ENCODE peak calls at places on chromosomes 4 and X, in ten cellular contexts. One of them, this sample, is unnamed.

GRCh38 chr4:100170986-100171385 is 19.3 kb downstream of the DDIT4L start:
- DNase-seq in AML-193: no peak
- DNase-seq in colonic mucosa: no peak
- DNase-seq in GF-D8: no peak
- DNase-seq in fibroblast of lung: no peak
- DNase-seq in NCI-H2171 treated with DMSO at 0.1 percent for 48 hours: no peak
- DNase-seq in OCI-LY7: no peak
- DNase-seq in activated T-helper 1 cell treated with anti-CD3 and anti-CD28 coated beads, Interleukin-12 subunit alpha, Interleukin-12 subunit beta, Interleukin-2, Interleukin-4 antibody, amounts not matched to agents 30 ng/mL and 10 ng/mL and 1 ng/mL, durations not matched to agents 14 hours and 24 hours and 36 hours: no peak
- DNase-seq in RWPE1: no peak
- DNase-seq in brain pericyte: no peak
- DNase-seq in this sample: no peak

GRCh38 chrX:49829016-49829415 is at the start of gene PAGE4:
- DNase-seq in AML-193: no peak
- DNase-seq in RWPE1: no peak
- DNase-seq in GF-D8: no peak
- DNase-seq in colonic mucosa: no peak
- DNase-seq in activated T-helper 1 cell treated with anti-CD3 and anti-CD28 coated beads, Interleukin-12 subunit alpha, Interleukin-12 subunit beta, Interleukin-2, Interleukin-4 antibody, amounts not matched to agents 30 ng/mL and 10 ng/mL and 1 ng/mL, durations not matched to agents 14 hours and 24 hours and 36 hours: no peak
- DNase-seq in OCI-LY7: peak
- DNase-seq in NCI-H2171 treated with DMSO at 0.1 percent for 48 hours: no peak
- DNase-seq in brain pericyte: no peak
- DNase-seq in fibroblast of lung: no peak
- DNase-seq in this sample: no peak

GRCh38 chr4:123748806-123749205 is 352.2 kb downstream of the SPRY1 start:
- DNase-seq in fibroblast of lung: no peak
- DNase-seq in colonic mucosa: no peak
- DNase-seq in OCI-LY7: no peak
- DNase-seq in NCI-H2171 treated with DMSO at 0.1 percent for 48 hours: no peak
- DNase-seq in AML-193: no peak
- DNase-seq in RWPE1: no peak
- DNase-seq in brain pericyte: no peak
- DNase-seq in GF-D8: no peak
- DNase-seq in activated T-helper 1 cell treated with anti-CD3 and anti-CD28 coated beads, Interleukin-12 subunit alpha, Interleukin-12 subunit beta, Interleukin-2, Interleukin-4 antibody, amounts not matched to agents 30 ng/mL and 10 ng/mL and 1 ng/mL, durations not matched to agents 14 hours and 24 hours and 36 hours: no peak
- DNase-seq in this sample: no peak

GRCh38 chrX:139691843-139692505 is 16.0 kb downstream of the MCF2 start:
- DNase-seq in OCI-LY7: no peak
- DNase-seq in RWPE1: no peak
- DNase-seq in AML-193: no peak
- DNase-seq in GF-D8: no peak
- DNase-seq in NCI-H2171 treated with DMSO at 0.1 percent for 48 hours: no peak
- DNase-seq in colonic mucosa: no peak
- DNase-seq in fibroblast of lung: no peak
- DNase-seq in activated T-helper 1 cell treated with anti-CD3 and anti-CD28 coated beads, Interleukin-12 subunit alpha, Interleukin-12 subunit beta, Interleukin-2, Interleukin-4 antibody, amounts not matched to agents 30 ng/mL and 10 ng/mL and 1 ng/mL, durations not matched to agents 14 hours and 24 hours and 36 hours: no peak
- DNase-seq in brain pericyte: no peak
- DNase-seq in this sample: no peak

GRCh38 chr4:76687730-76688441 is 210.1 kb downstream of the SOWAHB start:
- DNase-seq in colonic mucosa: no peak
- DNase-seq in AML-193: no peak
- DNase-seq in RWPE1: no peak
- DNase-seq in fibroblast of lung: no peak
- DNase-seq in brain pericyte: no peak
- DNase-seq in activated T-helper 1 cell treated with anti-CD3 and anti-CD28 coated beads, Interleukin-12 subunit alpha, Interleukin-12 subunit beta, Interleukin-2, Interleukin-4 antibody, amounts not matched to agents 30 ng/mL and 10 ng/mL and 1 ng/mL, durations not matched to agents 14 hours and 24 hours and 36 hours: no peak
- DNase-seq in OCI-LY7: no peak
- DNase-seq in NCI-H2171 treated with DMSO at 0.1 percent for 48 hours: no peak
- DNase-seq in GF-D8: no peak
- DNase-seq in this sample: no peak

GRCh38 chr4:95513022-95513421 is 35.8 kb downstream of the UNC5C start:
- DNase-seq in AML-193: no peak
- DNase-seq in brain pericyte: no peak
- DNase-seq in GF-D8: no peak
- DNase-seq in OCI-LY7: no peak
- DNase-seq in NCI-H2171 treated with DMSO at 0.1 percent for 48 hours: no peak
- DNase-seq in colonic mucosa: no peak
- DNase-seq in fibroblast of lung: no peak
- DNase-seq in RWPE1: no peak
- DNase-seq in activated T-helper 1 cell treated with anti-CD3 and anti-CD28 coated beads, Interleukin-12 subunit alpha, Interleukin-12 subunit beta, Interleukin-2, Interleukin-4 antibody, amounts not matched to agents 30 ng/mL and 10 ng/mL and 1 ng/mL, durations not matched to agents 14 hours and 24 hours and 36 hours: no peak
- DNase-seq in this sample: no peak

GRCh38 chr4:97720869-97721432 is 422.3 kb downstream of the STPG2 start:
- DNase-seq in GF-D8: no peak
- DNase-seq in AML-193: peak
- DNase-seq in fibroblast of lung: no peak
- DNase-seq in OCI-LY7: no peak
- DNase-seq in colonic mucosa: no peak
- DNase-seq in RWPE1: peak
- DNase-seq in brain pericyte: peak
- DNase-seq in activated T-helper 1 cell treated with anti-CD3 and anti-CD28 coated beads, Interleukin-12 subunit alpha, Interleukin-12 subunit beta, Interleukin-2, Interleukin-4 antibody, amounts not matched to agents 30 ng/mL and 10 ng/mL and 1 ng/mL, durations not matched to agents 14 hours and 24 hours and 36 hours: no peak
- DNase-seq in NCI-H2171 treated with DMSO at 0.1 percent for 48 hours: no peak
- DNase-seq in this sample: no peak

GRCh38 chr4:15751155-15751554 is 27.0 kb upstream of the CD38 start:
- DNase-seq in OCI-LY7: no peak
- DNase-seq in fibroblast of lung: no peak
- DNase-seq in AML-193: no peak
- DNase-seq in GF-D8: no peak
- DNase-seq in colonic mucosa: no peak
- DNase-seq in RWPE1: no peak
- DNase-seq in activated T-helper 1 cell treated with anti-CD3 and anti-CD28 coated beads, Interleukin-12 subunit alpha, Interleukin-12 subunit beta, Interleukin-2, Interleukin-4 antibody, amounts not matched to agents 30 ng/mL and 10 ng/mL and 1 ng/mL, durations not matched to agents 14 hours and 24 hours and 36 hours: no peak
- DNase-seq in brain pericyte: no peak
- DNase-seq in NCI-H2171 treated with DMSO at 0.1 percent for 48 hours: no peak
- DNase-seq in this sample: no peak

GRCh38 chr4:81404294-81404693 is 67.4 kb downstream of the RASGEF1B start:
- DNase-seq in activated T-helper 1 cell treated with anti-CD3 and anti-CD28 coated beads, Interleukin-12 subunit alpha, Interleukin-12 subunit beta, Interleukin-2, Interleukin-4 antibody, amounts not matched to agents 30 ng/mL and 10 ng/mL and 1 ng/mL, durations not matched to agents 14 hours and 24 hours and 36 hours: no peak
- DNase-seq in NCI-H2171 treated with DMSO at 0.1 percent for 48 hours: no peak
- DNase-seq in colonic mucosa: no peak
- DNase-seq in RWPE1: no peak
- DNase-seq in GF-D8: no peak
- DNase-seq in fibroblast of lung: peak
- DNase-seq in brain pericyte: no peak
- DNase-seq in OCI-LY7: no peak
- DNase-seq in AML-193: no peak
- DNase-seq in this sample: no peak

GRCh38 chr4:147736458-147736857 is 4.6 kb downstream of the ARHGAP10 start:
- DNase-seq in GF-D8: no peak
- DNase-seq in brain pericyte: no peak
- DNase-seq in RWPE1: peak
- DNase-seq in fibroblast of lung: peak
- DNase-seq in AML-193: no peak
- DNase-seq in NCI-H2171 treated with DMSO at 0.1 percent for 48 hours: no peak
- DNase-seq in OCI-LY7: no peak
- DNase-seq in activated T-helper 1 cell treated with anti-CD3 and anti-CD28 coated beads, Interleukin-12 subunit alpha, Interleukin-12 subunit beta, Interleukin-2, Interleukin-4 antibody, amounts not matched to agents 30 ng/mL and 10 ng/mL and 1 ng/mL, durations not matched to agents 14 hours and 24 hours and 36 hours: no peak
- DNase-seq in colonic mucosa: no peak
- DNase-seq in this sample: no peak

GRCh38 chr4:147778942-147779341 is 47.1 kb downstream of the ARHGAP10 start:
- DNase-seq in AML-193: no peak
- DNase-seq in activated T-helper 1 cell treated with anti-CD3 and anti-CD28 coated beads, Interleukin-12 subunit alpha, Interleukin-12 subunit beta, Interleukin-2, Interleukin-4 antibody, amounts not matched to agents 30 ng/mL and 10 ng/mL and 1 ng/mL, durations not matched to agents 14 hours and 24 hours and 36 hours: no peak
- DNase-seq in NCI-H2171 treated with DMSO at 0.1 percent for 48 hours: no peak
- DNase-seq in fibroblast of lung: no peak
- DNase-seq in GF-D8: no peak
- DNase-seq in brain pericyte: no peak
- DNase-seq in colonic mucosa: no peak
- DNase-seq in RWPE1: no peak
- DNase-seq in OCI-LY7: no peak
- DNase-seq in this sample: no peak

GRCh38 chrX:154123241-154124219 is 20.5 kb upstream of the OPN1LW start:
- DNase-seq in AML-193: no peak
- DNase-seq in colonic mucosa: peak
- DNase-seq in fibroblast of lung: no peak
- DNase-seq in OCI-LY7: peak
- DNase-seq in NCI-H2171 treated with DMSO at 0.1 percent for 48 hours: no peak
- DNase-seq in activated T-helper 1 cell treated with anti-CD3 and anti-CD28 coated beads, Interleukin-12 subunit alpha, Interleukin-12 subunit beta, Interleukin-2, Interleukin-4 antibody, amounts not matched to agents 30 ng/mL and 10 ng/mL and 1 ng/mL, durations not matched to agents 14 hours and 24 hours and 36 hours: peak
- DNase-seq in GF-D8: peak
- DNase-seq in RWPE1: no peak
- DNase-seq in brain pericyte: no peak
- DNase-seq in this sample: no peak